ENCODE peak calls at places on chromosomes 7 and 10, in seven cellular contexts. K is heart right ventricle, D is BJ, S is fibroblast of the aortic adventitia, N is ovary, E is AG09309, F is bronchial epithelial cell. A is an unnamed sample.

GRCh38 chr10:78416031-78416800 is 382.6 kb downstream of the RPS24 start:
- DNase-seq in K (no peak), D (peak), S (peak), N (no peak), E (peak), F (peak), A (peak)

GRCh38 chr7:112103246-112103645 is 103.0 kb downstream of the DOCK4 start:
- DNase-seq in K (no peak), D (no peak), S (no peak), N (no peak), E (no peak), F (peak), A (peak)

GRCh38 chr7:75823198-75823910 is 9.7 kb upstream of the CCL24 start:
- DNase-seq in K (no peak), D (no peak), S (no peak), N (no peak), E (no peak), F (peak), A (no peak)

GRCh38 chr7:66198461-66198860 is 6.7 kb upstream of the TPST1 start:
- DNase-seq in K (no peak), D (no peak), S (no peak), N (no peak), E (no peak), F (no peak), A (no peak)

GRCh38 chr7:28435732-28436378 is 23.5 kb downstream of the CREB5 start:
- DNase-seq in K (no peak), D (no peak), S (no peak), N (no peak), E (no peak), F (no peak), A (no peak)

GRCh38 chr10:117152668-117153067 is 14.6 kb upstream of the VAX1 start:
- DNase-seq in K (no peak), D (no peak), S (no peak), N (no peak), E (no peak), F (no peak), A (no peak)

GRCh38 chr7:7862393-7862792 is 106.2 kb upstream of the GLCCI1 start:
- DNase-seq in K (no peak), D (no peak), S (no peak), N (no peak), E (no peak), F (peak), A (no peak)

GRCh38 chr7:27953361-27953760 is 213.4 kb downstream of the TAX1BP1 start:
- DNase-seq in K (no peak), D (no peak), S (no peak), N (no peak), E (no peak), F (no peak), A (no peak)

GRCh38 chr10:97895084-97895483 is 45.4 kb downstream of the GOLGA7B start:
- DNase-seq in K (no peak), D (no peak), S (no peak), N (no peak), E (no peak), F (no peak), A (no peak)

DNA sequence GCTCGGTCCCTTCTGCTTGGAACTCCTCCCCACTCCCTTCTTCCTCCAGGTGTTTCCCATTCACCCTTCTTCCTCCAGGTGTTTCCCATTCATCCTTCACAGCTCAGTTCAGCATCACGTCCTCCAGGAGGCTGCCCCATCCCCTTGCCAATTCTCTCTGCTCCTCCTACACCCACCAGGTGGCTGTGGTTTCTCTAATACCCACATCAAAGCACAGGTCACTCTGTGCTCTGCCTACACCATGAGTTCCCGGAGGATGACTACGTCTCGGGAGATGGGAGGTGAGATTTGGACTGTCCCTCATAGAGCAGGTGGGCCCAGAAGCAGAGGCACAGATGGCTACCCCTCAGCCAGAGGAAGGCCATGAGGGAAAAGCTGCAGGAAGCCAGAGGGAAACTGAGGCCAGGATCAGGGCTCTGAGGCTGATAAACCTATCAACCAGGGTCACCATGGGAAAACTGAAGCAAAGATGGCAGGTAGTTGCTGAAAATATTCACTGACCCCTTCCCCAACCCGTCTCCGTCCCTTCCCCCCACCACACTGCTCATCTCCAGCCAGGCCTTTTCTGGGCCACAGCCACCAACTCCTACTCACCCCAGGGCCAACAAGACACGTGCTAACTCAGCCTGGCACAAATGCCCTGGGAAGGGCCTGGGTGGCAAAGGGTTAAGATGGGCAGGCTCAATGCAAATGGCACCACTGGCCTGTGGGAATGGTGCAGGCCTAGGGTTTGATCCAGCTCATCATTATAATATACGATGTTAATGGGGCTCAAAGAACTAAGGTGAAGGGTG is 56.6 kb upstream of the CPXM2 start:
- DNase-seq in K (no peak), D (no peak), S (no peak), N (no peak), E (no peak), F (no peak), A (no peak)
- TF ChIP-seq CTCF in K (no peak), D (no peak), S (no peak), N (no peak), E (no peak), F (no peak), A (no peak)

DNA sequence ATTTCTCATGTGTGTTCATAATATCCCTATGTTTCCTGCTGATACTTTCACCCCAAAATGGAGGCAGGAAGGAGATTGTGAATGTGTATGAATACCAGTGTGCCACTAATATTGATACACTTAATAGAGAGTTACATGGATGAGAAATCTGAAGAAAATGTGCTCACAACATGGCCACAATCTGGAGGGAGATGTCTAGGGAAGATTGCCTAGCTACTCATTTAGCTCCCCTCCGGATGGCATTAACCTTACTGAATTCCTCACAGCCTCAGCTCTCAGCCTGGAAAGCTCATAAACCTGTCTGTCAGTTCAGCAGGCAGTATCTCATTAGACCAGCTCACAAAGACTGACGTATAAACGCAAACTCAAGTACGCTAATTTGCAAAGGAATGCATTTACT is 23.4 kb upstream of the DMTF1 start:
- DNase-seq in K (no peak), D (no peak), S (no peak), N (no peak), E (no peak), F (no peak), A (no peak)
- H3K4me3 ChIP-seq in K (no peak), D (no peak), S (no peak), N (no peak), E (no peak), F (no peak), A (no peak)

GRCh38 chr7:95840953-95841950 is 68.9 kb downstream of the DYNC1I1 start:
- DNase-seq in K (no peak), D (no peak), S (no peak), N (no peak), E (no peak), F (no peak), A (peak)
- TF ChIP-seq CTCF in K (no peak), D (peak), S (peak), N (no peak), E (peak), F (peak), A (peak)

DNA sequence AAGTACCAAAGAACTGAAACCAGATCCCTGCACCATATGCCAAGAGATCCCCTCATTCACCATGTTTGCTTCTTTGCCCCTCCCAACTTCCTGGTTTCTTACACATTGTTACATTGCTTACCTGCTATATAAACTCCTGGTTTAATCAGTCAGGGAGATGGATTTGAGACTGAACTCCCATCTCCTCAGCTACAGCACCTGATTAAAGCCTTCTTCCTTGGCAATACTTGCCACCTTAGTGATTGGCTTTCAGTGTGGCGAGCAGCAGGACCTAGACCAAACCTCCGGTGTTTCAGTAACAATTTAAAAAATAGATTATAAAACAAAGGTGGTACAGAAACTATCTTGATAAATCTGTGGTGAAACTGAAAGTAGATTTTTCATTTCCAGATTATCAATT is 122.6 kb downstream of the ST7 start:
- DNase-seq in K (no peak), D (no peak), S (no peak), N (no peak), E (no peak), F (no peak), A (no peak)
- H3K4me3 ChIP-seq in K (no peak), D (no peak), S (no peak), N (no peak), E (no peak), F (no peak), A (no peak)

DNA sequence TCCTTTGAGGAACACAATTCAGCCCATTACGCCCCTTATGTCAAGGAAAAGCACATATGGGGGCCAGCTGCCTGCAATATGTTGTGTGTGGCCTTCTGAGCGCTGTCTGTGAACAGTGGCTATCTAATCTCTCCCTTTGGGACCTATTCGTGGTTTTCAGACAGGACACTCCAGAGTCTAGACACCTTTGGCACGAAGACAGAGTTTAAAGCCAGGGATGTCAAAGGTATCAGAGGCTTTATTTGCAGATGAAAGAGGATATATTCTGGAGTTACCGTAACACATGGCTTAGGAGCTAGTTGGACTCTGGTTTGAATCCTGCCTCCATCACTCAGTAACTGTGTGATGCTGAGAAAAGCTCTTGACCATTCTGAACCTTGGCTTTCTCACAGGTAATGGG is 14.8 kb upstream of the EEPD1 start:
- DNase-seq in K (no peak), D (no peak), S (no peak), N (no peak), E (no peak), F (no peak), A (no peak)
- TF ChIP-seq CTCF in K (no peak), D (no peak), S (no peak), N (no peak), E (no peak), F (no peak), A (no peak)